ENCODE peak calls at places on chromosomes 7 and 10, in five cellular contexts. L is natural killer cell; F is iPS DF 19.7; Z is activated T-cell treated with anti-CD3 and anti-CD28 coated beads, Interleukin-2, amount 50 U/mL, for 72 hours; A is Calu3. O is an unnamed sample.

GRCh38 chr7:105906690-105907089 is 30.3 kb upstream of the ATXN7L1 start:
- DNase-seq in L (no peak), F (no peak), Z (no peak), A (no peak), O (peak)

GRCh38 chr10:47346572-47347302 is 1.4 kb upstream of the RBP3 start:
- DNase-seq in L (no peak), F (no peak), Z (no peak), A (no peak), O (no peak)

GRCh38 chr10:35940067-35940989 is 298.2 kb upstream of the FZD8 start:
- DNase-seq in L (no peak), F (no peak), Z (no peak), A (no peak), O (no peak)

GRCh38 chr7:35593896-35594295 is 101.0 kb downstream of the HERPUD2 start:
- DNase-seq in L (no peak), F (peak), Z (peak), A (peak), O (no peak)

GRCh38 chr10:32318476-32318896 is 28.5 kb downstream of the EPC1 start:
- DNase-seq in L (no peak), F (no peak), Z (peak), A (no peak), O (no peak)

GRCh38 chr10:46550076-46550790 is 6.2 kb downstream of the GPRIN2 start:
- DNase-seq in L (peak), F (no peak), Z (no peak), A (peak), O (no peak)

GRCh38 chr10:110808619-110809018 is 63.1 kb upstream of the PDCD4 start:
- DNase-seq in L (no peak), F (no peak), Z (no peak), A (no peak), O (no peak)

GRCh38 chr10:76456190-76456589 is 1024.8 kb downstream of the LRMDA start:
- DNase-seq in L (no peak), F (no peak), Z (no peak), A (no peak), O (no peak)

GRCh38 chr7:147013820-147014219 is 897.2 kb downstream of the CNTNAP2 start:
- DNase-seq in L (no peak), F (no peak), Z (no peak), A (no peak), O (peak)

GRCh38 chr7:42238709-42239395 is 1.8 kb upstream of the GLI3 start:
- DNase-seq in L (no peak), F (no peak), Z (no peak), A (no peak), O (no peak)

GRCh38 chr7:2273866-2274265 is 31.8 kb downstream of the NUDT1 start:
- DNase-seq in L (no peak), F (no peak), Z (no peak), A (no peak), O (no peak)

GRCh38 chr7:43872401-43873165 is 3.3 kb upstream of the MRPS24 start:
- DNase-seq in L (no peak), F (no peak), Z (no peak), A (no peak), O (no peak)

GRCh38 chr10:787933-788651 is 98.6 kb upstream of the DIP2C start:
- DNase-seq in L (no peak), F (no peak), Z (no peak), A (no peak), O (no peak)

GRCh38 chr7:22251906-22252495 is 105.0 kb downstream of the RAPGEF5 start:
- DNase-seq in L (no peak), F (no peak), Z (no peak), A (no peak), O (no peak)

GRCh38 chr7:128104109-128104742 is 73.0 kb upstream of the LRRC4 start:
- DNase-seq in L (peak), F (no peak), Z (peak), A (no peak), O (no peak)

GRCh38 chr7:131011976-131012375 is 278.0 kb upstream of the KLF14 start:
- DNase-seq in L (no peak), F (no peak), Z (no peak), A (no peak), O (no peak)

O was measured in NCI-H446.